ENCODE peak calls at places on chromosomes 1 and 21, in nine cellular contexts. E, C, S, R, F, N, G, D and L are unnamed samples.

GRCh38 chr1:147077523-147077922 is 94.7 kb downstream of the PRKAB2 start:
- DNase-seq in E (no peak), C (no peak), S (no peak), R (no peak), F (no peak), N (no peak), G (no peak), D (no peak), L (no peak)

GRCh38 chr1:61486783-61487505 is 238.0 kb downstream of the TM2D1 start:
- DNase-seq in E (no peak), C (no peak), S (no peak), R (no peak), F (no peak), N (no peak), G (no peak), D (no peak), L (no peak)

GRCh38 chr21:26522704-26523103 is 50.4 kb downstream of the CYYR1 start:
- DNase-seq in E (no peak), C (no peak), S (no peak), R (no peak), F (no peak), N (no peak), G (no peak), D (no peak), L (no peak)

GRCh38 chr1:245898581-245898980 is 608.5 kb downstream of the SMYD3 start:
- DNase-seq in E (no peak), C (no peak), S (no peak), R (no peak), F (no peak), N (no peak), G (no peak), D (no peak), L (no peak)

GRCh38 chr1:201954263-201955008 is 867 bp upstream of the TIMM17A start:
- DNase-seq in E (no peak), C (no peak), S (no peak), R (no peak), F (no peak), N (no peak), G (no peak), D (no peak), L (no peak)

GRCh38 chr1:10068605-10069294 is 36.0 kb downstream of the UBE4B start:
- DNase-seq in E (no peak), C (no peak), S (no peak), R (no peak), F (no peak), N (no peak), G (no peak), D (no peak), L (no peak)

GRCh38 chr21:45361033-45361997 is 43.6 kb upstream of the COL18A1 start:
- DNase-seq in E (no peak), C (no peak), S (no peak), R (no peak), F (peak; percentile 39), N (no peak), G (no peak), D (no peak), L (no peak)

GRCh38 chr1:162011337-162012012 is 12.2 kb downstream of the OLFML2B start:
- DNase-seq in E (no peak), C (no peak), S (peak; percentile 43), R (peak; percentile 84), F (no peak), N (no peak), G (no peak), D (no peak), L (no peak)

GRCh38 chr1:233897325-233898162 is 6.9 kb upstream of the SLC35F3 start:
- DNase-seq in E (no peak), C (no peak), S (no peak), R (no peak), F (no peak), N (no peak), G (no peak), D (no peak), L (no peak)

GRCh38 chr1:22896184-22896583 is 76.5 kb downstream of the LACTBL1 start:
- DNase-seq in E (no peak), C (no peak), S (no peak), R (no peak), F (no peak), N (no peak), G (no peak), D (no peak), L (no peak)

GRCh38 chr1:22903113-22903512 is 69.6 kb downstream of the LACTBL1 start:
- DNase-seq in E (no peak), C (no peak), S (no peak), R (no peak), F (no peak), N (no peak), G (no peak), D (no peak), L (no peak)

GRCh38 chr1:22895357-22895756 is 77.3 kb downstream of the LACTBL1 start:
- DNase-seq in E (no peak), C (no peak), S (no peak), R (no peak), F (no peak), N (no peak), G (no peak), D (no peak), L (no peak)

DNA sequence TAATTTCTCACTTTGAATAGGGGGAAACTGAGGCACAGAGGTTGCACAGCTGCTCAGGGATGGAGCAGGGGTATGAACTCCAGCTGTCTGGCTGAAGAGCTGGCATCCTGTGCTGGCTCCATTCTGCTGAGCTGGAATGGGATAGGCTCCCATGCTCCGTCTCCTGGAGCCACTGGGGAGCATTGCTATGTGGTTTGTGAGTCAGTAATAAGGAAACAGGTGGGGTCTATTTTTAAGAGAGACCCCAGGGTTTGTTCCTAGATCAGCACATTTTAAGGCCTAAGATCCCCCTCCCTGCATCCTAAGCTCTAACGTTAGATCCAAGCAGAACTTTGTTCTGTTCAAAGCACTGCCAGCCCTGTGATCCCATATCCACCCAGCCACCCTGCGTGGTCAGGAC is 72.2 kb downstream of the LACTBL1 start:
- DNase-seq in E (no peak), C (no peak), S (no peak), R (no peak), F (no peak), N (no peak), G (no peak), D (no peak), L (no peak)
- TF ChIP-seq CTCF in E (no peak), C (no peak), S (no peak), R (no peak), F (no peak), N (no peak), G (no peak), D (no peak), L (no peak)

GRCh38 chr1:22379566-22379965 is 72.1 kb upstream of the ZBTB40 start:
- DNase-seq in E (no peak), C (no peak), S (no peak), R (no peak), F (no peak), N (no peak), G (no peak), D (no peak), L (no peak)

GRCh38 chr1:22376546-22376945 is 75.1 kb upstream of the ZBTB40 start:
- DNase-seq in E (no peak), C (no peak), S (no peak), R (no peak), F (no peak), N (no peak), G (no peak), D (no peak), L (no peak)

GRCh38 chr1:22383526-22384291 is 67.9 kb upstream of the ZBTB40 start:
- DNase-seq in E (no peak), C (no peak), S (no peak), R (no peak), F (no peak), N (no peak), G (no peak), D (no peak), L (no peak)

GRCh38 chr1:22376976-22377375 is 74.7 kb upstream of the ZBTB40 start:
- DNase-seq in E (no peak), C (no peak), S (no peak), R (no peak), F (no peak), N (no peak), G (no peak), D (no peak), L (no peak)

DNA sequence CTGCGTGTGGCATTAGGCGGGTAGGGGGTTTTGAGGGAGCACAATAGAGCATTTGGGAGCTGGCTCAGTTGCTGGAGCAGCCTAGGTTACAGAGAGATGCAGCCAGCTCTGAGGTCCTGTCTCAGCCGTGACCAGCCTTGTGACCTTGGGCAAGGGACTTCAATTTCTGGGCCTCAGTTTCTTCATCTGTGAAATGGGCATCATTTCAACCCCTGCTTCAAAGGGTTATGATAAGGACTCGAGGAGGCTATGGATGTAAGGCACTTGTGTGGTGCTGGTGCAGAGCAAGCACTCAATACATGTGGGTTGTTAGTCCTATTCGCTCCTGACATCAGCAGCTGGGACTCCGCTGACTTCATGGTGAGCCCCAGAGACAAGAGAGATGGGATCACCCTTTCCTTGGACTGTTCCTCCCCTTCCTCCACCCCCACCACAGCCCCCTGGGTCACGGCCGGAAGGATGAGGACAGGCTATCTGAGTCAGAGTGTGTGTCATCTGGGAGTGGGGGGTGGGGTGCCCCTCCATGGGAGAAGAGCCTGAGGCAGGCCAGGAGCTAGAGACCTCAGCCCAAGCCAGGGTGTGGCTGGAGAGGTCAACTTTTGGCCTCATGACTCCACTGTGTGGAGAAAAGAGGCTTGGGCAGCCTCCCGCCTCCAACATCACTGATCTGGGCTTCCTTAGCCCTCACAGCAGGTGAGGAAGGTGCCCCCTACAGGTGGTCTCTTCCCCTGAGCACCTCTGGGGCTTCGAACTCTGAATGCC is 71.4 kb upstream of the ZBTB40 start:
- DNase-seq in E (no peak), C (no peak), S (no peak), R (no peak), F (peak; percentile 65), N (no peak), G (no peak), D (no peak), L (no peak)
- TF ChIP-seq CTCF in E (no peak), C (no peak), S (no peak), R (no peak), F (no peak), N (no peak), G (no peak), D (no peak), L (no peak)

GRCh38 chr1:84833198-84833597 is 59.8 kb downstream of the LPAR3 start:
- DNase-seq in E (no peak), C (no peak), S (no peak), R (no peak), F (no peak), N (no peak), G (no peak), D (no peak), L (no peak)
- TF ChIP-seq CTCF in E (no peak), C (no peak), S (no peak), R (no peak), F (no peak), N (no peak), G (no peak), D (no peak), L (no peak)

DNA sequence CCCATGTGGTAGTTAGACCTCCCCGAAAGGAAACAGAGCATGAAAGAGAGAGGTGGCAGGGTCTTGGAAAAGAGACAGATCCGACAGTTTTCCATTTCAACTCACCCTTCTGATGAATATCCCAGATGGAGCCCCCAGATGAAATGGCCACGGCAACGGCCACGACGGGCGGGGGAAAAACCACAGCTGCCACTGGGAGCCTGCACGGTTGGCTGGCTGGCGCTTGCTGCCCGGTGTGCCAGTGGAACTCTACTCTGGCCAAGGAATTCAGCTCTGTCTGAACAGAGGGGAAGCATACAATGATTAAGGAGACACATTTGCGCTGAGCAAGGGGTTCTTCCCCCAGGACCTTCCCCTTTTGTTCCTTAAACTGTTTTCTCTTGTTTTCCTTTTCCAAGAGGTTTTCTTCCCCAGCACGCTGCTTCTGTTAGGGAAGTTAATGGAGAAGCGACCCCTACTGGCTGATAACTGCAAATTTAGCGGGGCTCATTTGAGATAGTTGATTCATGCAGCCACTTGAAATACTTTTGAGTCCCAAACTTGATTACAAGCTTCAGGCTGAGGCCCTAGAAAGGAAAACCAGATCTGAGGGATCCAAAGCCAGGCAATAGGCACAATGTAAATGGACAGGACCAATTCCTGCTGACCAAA is 1122.5 kb downstream of the NCAM2 start:
- DNase-seq in E (no peak), C (no peak), S (no peak), R (no peak), F (no peak), N (no peak), G (no peak), D (no peak), L (no peak)
- TF ChIP-seq CTCF in E (no peak), C (no peak), S (no peak), R (no peak), F (no peak), N (peak; percentile 46), G (no peak), D (no peak), L (peak; percentile 39)